ENCODE peak calls at places on chromosomes 11 and 22, in four cellular contexts. Z, N, J and Y are unnamed samples.
A peak's percentile ranks its signal among the peaks of the same experiment; 100 is the strongest.

GRCh38 chr22:47054231-47055072 is 292.0 kb downstream of the TBC1D22A start:
- DNase-seq in Z (no peak), N (no peak), J (no peak), Y (no peak)

GRCh38 chr22:50105529-50106100 is 15.8 kb downstream of the MOV10L1 start:
- DNase-seq in N (no peak), Z (no peak), J (no peak), Y (peak; percentile 27)

GRCh38 chr11:118883368-118884071 is at the start of gene CXCR5:
- DNase-seq in J (no peak), N (peak; percentile 47), Z (no peak), Y (no peak)

GRCh38 chr22:33871935-33872334 is 48.3 kb downstream of the LARGE1 start:
- DNase-seq in J (no peak), Z (no peak), N (no peak), Y (no peak)

GRCh38 chr11:2376751-2377451 is at the start of gene CD81:
- DNase-seq in J (no peak), Z (peak; percentile 57), N (peak; percentile 61), Y (no peak)

GRCh38 chr11:76008474-76008873 is 193.5 kb downstream of the UVRAG start:
- DNase-seq in Z (no peak), J (no peak), N (no peak), Y (no peak)

GRCh38 chr11:2795491-2795991 is 90.0 kb downstream of the CDKN1C start:
- DNase-seq in J (no peak), Z (no peak), N (no peak), Y (no peak)

GRCh38 chr11:44681698-44682097 is 45.1 kb upstream of the TSPAN18 start:
- DNase-seq in Z (no peak), J (no peak), N (no peak), Y (no peak)

GRCh38 chr11:3201112-3201581 is 17.5 kb downstream of the MRGPRG start:
- DNase-seq in J (no peak), Z (no peak), N (no peak), Y (no peak)

GRCh38 chr22:40982482-40983385 is 31.6 kb downstream of the RBX1 start:
- DNase-seq in Z (no peak), J (no peak), N (no peak), Y (no peak)

GRCh38 chr22:46312056-46312455 is 15.4 kb downstream of the GTSE1 start:
- DNase-seq in J (no peak), Z (no peak), N (no peak), Y (no peak)